ENCODE peak calls at places on chromosomes 6 and 20, in nine cellular contexts. One of them, this sample, is unnamed. For H3K36me3, the result is how much of the 10 kb centered on the place peaks cover.

GRCh38 chr6:7087066-7087465 is 20.7 kb upstream of the RREB1 start:
- DNase-seq in psoas muscle: no peak
- DNase-seq in ovary: no peak
- DNase-seq in A673: peak
- DNase-seq in heart left ventricle: no peak
- DNase-seq in mesendoderm: peak
- DNase-seq in esophagus squamous epithelium: no peak
- DNase-seq in BE2C: no peak
- DNase-seq in BJ: no peak
- DNase-seq in this sample: peak

GRCh38 chr20:38685853-38686473 is 38.3 kb upstream of the SLC32A1 start:
- DNase-seq in psoas muscle: no peak
- DNase-seq in ovary: peak
- DNase-seq in A673: peak
- DNase-seq in heart left ventricle: peak
- DNase-seq in mesendoderm: peak
- DNase-seq in esophagus squamous epithelium: no peak
- DNase-seq in BE2C: no peak
- DNase-seq in BJ: no peak
- DNase-seq in this sample: peak

GRCh38 chr20:47326718-47327137 is 29.8 kb downstream of the ZMYND8 start:
- DNase-seq in psoas muscle: no peak
- DNase-seq in ovary: no peak
- DNase-seq in A673: no peak
- DNase-seq in heart left ventricle: no peak
- DNase-seq in mesendoderm: no peak
- DNase-seq in esophagus squamous epithelium: no peak
- DNase-seq in BE2C: no peak
- DNase-seq in BJ: no peak
- DNase-seq in this sample: no peak

GRCh38 chr6:80366721-80367120 is 260.2 kb downstream of the BCKDHB start:
- DNase-seq in psoas muscle: no peak
- DNase-seq in ovary: peak
- DNase-seq in A673: peak
- DNase-seq in heart left ventricle: peak
- DNase-seq in mesendoderm: no peak
- DNase-seq in esophagus squamous epithelium: no peak
- DNase-seq in BE2C: peak
- DNase-seq in BJ: no peak
- DNase-seq in this sample: peak

GRCh38 chr6:120671519-120671918 is 662.8 kb downstream of the TBC1D32 start:
- DNase-seq in psoas muscle: no peak
- DNase-seq in ovary: no peak
- DNase-seq in A673: no peak
- DNase-seq in heart left ventricle: no peak
- DNase-seq in mesendoderm: peak
- DNase-seq in esophagus squamous epithelium: no peak
- DNase-seq in BE2C: peak
- DNase-seq in BJ: no peak
- DNase-seq in this sample: no peak

GRCh38 chr6:133369755-133370154 is 128.6 kb downstream of the EYA4 start:
- DNase-seq in psoas muscle: no peak
- DNase-seq in ovary: no peak
- DNase-seq in A673: no peak
- DNase-seq in heart left ventricle: no peak
- DNase-seq in mesendoderm: no peak
- DNase-seq in esophagus squamous epithelium: no peak
- DNase-seq in BE2C: no peak
- DNase-seq in BJ: no peak
- DNase-seq in this sample: no peak

GRCh38 chr20:40606660-40607059 is 82.4 kb downstream of the MAFB start:
- DNase-seq in psoas muscle: no peak
- DNase-seq in ovary: no peak
- DNase-seq in A673: no peak
- DNase-seq in heart left ventricle: no peak
- DNase-seq in mesendoderm: peak
- DNase-seq in esophagus squamous epithelium: no peak
- DNase-seq in BE2C: no peak
- DNase-seq in BJ: no peak
- DNase-seq in this sample: no peak

GRCh38 chr6:118787746-118788419 is 106.1 kb upstream of the ASF1A start:
- DNase-seq in psoas muscle: no peak
- DNase-seq in ovary: no peak
- DNase-seq in A673: peak
- DNase-seq in heart left ventricle: peak
- DNase-seq in mesendoderm: no peak
- DNase-seq in esophagus squamous epithelium: no peak
- DNase-seq in BE2C: no peak
- DNase-seq in BJ: no peak
- DNase-seq in this sample: peak

GRCh38 chr6:153816306-153816845 is 222.7 kb upstream of the OPRM1 start:
- DNase-seq in psoas muscle: no peak
- DNase-seq in ovary: no peak
- DNase-seq in A673: no peak
- DNase-seq in heart left ventricle: no peak
- DNase-seq in mesendoderm: no peak
- DNase-seq in esophagus squamous epithelium: no peak
- DNase-seq in BE2C: no peak
- DNase-seq in BJ: no peak
- DNase-seq in this sample: no peak

GRCh38 chr6:82040405-82041221 is 206.9 kb downstream of the IBTK start:
- DNase-seq in psoas muscle: no peak
- DNase-seq in ovary: no peak
- DNase-seq in A673: peak
- DNase-seq in heart left ventricle: no peak
- DNase-seq in mesendoderm: peak
- DNase-seq in esophagus squamous epithelium: no peak
- DNase-seq in BE2C: peak
- DNase-seq in BJ: no peak
- DNase-seq in this sample: peak

GRCh38 chr6:23073851-23074250 is 504.5 kb downstream of the HDGFL1 start:
- DNase-seq in psoas muscle: no peak
- DNase-seq in ovary: no peak
- DNase-seq in A673: no peak
- DNase-seq in heart left ventricle: no peak
- DNase-seq in mesendoderm: no peak
- DNase-seq in esophagus squamous epithelium: no peak
- DNase-seq in BE2C: no peak
- DNase-seq in BJ: no peak
- DNase-seq in this sample: no peak

GRCh38 chr6:42450314-42451145 is 1.2 kb downstream of the TRERF1 start:
- DNase-seq in psoas muscle: no peak
- DNase-seq in ovary: peak
- DNase-seq in A673: no peak
- DNase-seq in heart left ventricle: no peak
- DNase-seq in mesendoderm: peak
- DNase-seq in esophagus squamous epithelium: no peak
- DNase-seq in BE2C: peak
- DNase-seq in BJ: no peak
- DNase-seq in this sample: peak

GRCh38 chr6:132259070-132259469 is 142.2 kb downstream of the MOXD1 start:
- DNase-seq in psoas muscle: no peak
- DNase-seq in ovary: no peak
- DNase-seq in A673: peak
- DNase-seq in heart left ventricle: no peak
- DNase-seq in mesendoderm: peak
- DNase-seq in esophagus squamous epithelium: no peak
- DNase-seq in BE2C: no peak
- DNase-seq in BJ: no peak
- DNase-seq in this sample: no peak

GRCh38 chr20:41587523-41587922 is 30.7 kb downstream of the CHD6 start:
- DNase-seq in psoas muscle: no peak
- DNase-seq in ovary: no peak
- DNase-seq in A673: no peak
- DNase-seq in heart left ventricle: no peak
- DNase-seq in mesendoderm: no peak
- DNase-seq in esophagus squamous epithelium: no peak
- DNase-seq in BE2C: no peak
- DNase-seq in BJ: no peak
- DNase-seq in this sample: no peak

GRCh38 chr6:72788188-72788587 is 166.3 kb downstream of the KCNQ5 start:
- DNase-seq in psoas muscle: no peak
- DNase-seq in ovary: no peak
- DNase-seq in A673: no peak
- DNase-seq in heart left ventricle: no peak
- DNase-seq in mesendoderm: no peak
- DNase-seq in esophagus squamous epithelium: no peak
- DNase-seq in BE2C: no peak
- DNase-seq in BJ: no peak
- DNase-seq in this sample: no peak

GRCh38 chr6:70424296-70424695 is 11.0 kb downstream of the FAM135A start:
- DNase-seq in psoas muscle: no peak
- DNase-seq in ovary: no peak
- DNase-seq in A673: no peak
- DNase-seq in heart left ventricle: no peak
- DNase-seq in mesendoderm: no peak
- DNase-seq in esophagus squamous epithelium: no peak
- DNase-seq in BE2C: no peak
- DNase-seq in BJ: no peak
- DNase-seq in this sample: no peak

DNA sequence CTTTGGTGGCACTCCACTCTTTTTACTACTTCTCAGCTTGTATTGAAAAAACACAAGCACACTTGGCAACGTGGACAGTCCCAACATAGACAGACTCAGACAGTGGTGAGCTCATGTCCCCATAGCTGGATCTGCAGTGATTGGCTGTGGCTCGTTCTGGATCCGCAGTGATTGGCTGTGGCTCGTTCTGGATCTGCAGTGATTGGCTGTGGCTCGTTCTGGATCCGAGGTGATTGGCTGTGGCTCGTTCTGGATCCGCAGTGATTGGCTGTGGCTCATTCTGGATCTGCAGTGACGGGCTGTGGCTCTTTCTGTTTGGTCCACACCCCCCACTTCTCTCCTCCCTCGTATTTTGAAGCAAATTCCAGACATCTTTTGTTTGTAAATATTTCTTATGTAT is 28.0 kb downstream of the OSBPL2 start:
- DNase-seq in psoas muscle: no peak
- DNase-seq in ovary: no peak
- DNase-seq in A673: peak
- DNase-seq in heart left ventricle: no peak
- DNase-seq in mesendoderm: peak
- DNase-seq in esophagus squamous epithelium: no peak
- DNase-seq in BE2C: no peak
- DNase-seq in BJ: no peak
- DNase-seq in this sample: peak
- H3K36me3 ChIP-seq in psoas muscle: half or more
- H3K36me3 ChIP-seq in ovary: under half
- H3K36me3 ChIP-seq in A673: under half
- H3K36me3 ChIP-seq in heart left ventricle: half or more
- H3K36me3 ChIP-seq in mesendoderm: under half
- H3K36me3 ChIP-seq in esophagus squamous epithelium: half or more
- H3K36me3 ChIP-seq in BE2C: under half
- H3K36me3 ChIP-seq in BJ: under half
- H3K36me3 ChIP-seq in this sample: half or more

GRCh38 chr6:105485456-105485855 is 82.6 kb upstream of the PREP start:
- DNase-seq in psoas muscle: no peak
- DNase-seq in ovary: no peak
- DNase-seq in A673: no peak
- DNase-seq in heart left ventricle: no peak
- DNase-seq in mesendoderm: peak
- DNase-seq in esophagus squamous epithelium: no peak
- DNase-seq in BE2C: no peak
- DNase-seq in BJ: no peak
- DNase-seq in this sample: no peak
- H3K36me3 ChIP-seq in psoas muscle: under half
- H3K36me3 ChIP-seq in ovary: under half
- H3K36me3 ChIP-seq in A673: under half
- H3K36me3 ChIP-seq in heart left ventricle: under half
- H3K36me3 ChIP-seq in mesendoderm: under half
- H3K36me3 ChIP-seq in esophagus squamous epithelium: under half
- H3K36me3 ChIP-seq in BE2C: under half
- H3K36me3 ChIP-seq in BJ: under half
- H3K36me3 ChIP-seq in this sample: under half

DNA sequence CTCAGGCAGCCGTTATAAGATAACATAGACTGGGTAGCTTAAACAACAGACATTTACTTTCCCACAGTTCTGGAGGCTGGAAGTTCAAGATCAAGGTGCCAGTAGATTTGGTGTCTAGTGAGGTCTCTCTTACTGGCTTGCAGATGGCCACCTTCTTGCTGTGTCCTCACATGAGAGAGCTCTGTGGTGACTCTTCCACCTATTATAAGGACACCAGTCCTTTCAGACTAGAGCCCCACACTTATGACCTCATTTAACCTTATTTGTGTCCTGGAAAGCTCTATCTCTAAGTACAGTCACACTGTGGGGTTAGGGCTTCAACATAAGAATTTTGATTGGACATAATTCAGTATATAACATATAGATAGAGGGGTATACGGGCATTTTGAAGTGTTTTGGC is 245.0 kb downstream of the UTRN start:
- DNase-seq in psoas muscle: no peak
- DNase-seq in ovary: no peak
- DNase-seq in A673: no peak
- DNase-seq in heart left ventricle: no peak
- DNase-seq in mesendoderm: no peak
- DNase-seq in esophagus squamous epithelium: no peak
- DNase-seq in BE2C: no peak
- DNase-seq in BJ: no peak
- DNase-seq in this sample: no peak
- H3K36me3 ChIP-seq in psoas muscle: under half
- H3K36me3 ChIP-seq in ovary: under half
- H3K36me3 ChIP-seq in A673: under half
- H3K36me3 ChIP-seq in heart left ventricle: under half
- H3K36me3 ChIP-seq in mesendoderm: under half
- H3K36me3 ChIP-seq in esophagus squamous epithelium: half or more
- H3K36me3 ChIP-seq in BE2C: under half
- H3K36me3 ChIP-seq in BJ: under half
- H3K36me3 ChIP-seq in this sample: under half

GRCh38 chr20:1003920-1004697 is 2.0 kb upstream of the RSPO4 start:
- DNase-seq in psoas muscle: no peak
- DNase-seq in ovary: no peak
- DNase-seq in A673: no peak
- DNase-seq in heart left ventricle: no peak
- DNase-seq in mesendoderm: peak
- DNase-seq in esophagus squamous epithelium: no peak
- DNase-seq in BE2C: no peak
- DNase-seq in BJ: no peak
- DNase-seq in this sample: no peak

GRCh38 chr20:1002682-1003561 is 811 bp upstream of the RSPO4 start:
- DNase-seq in psoas muscle: no peak
- DNase-seq in ovary: no peak
- DNase-seq in A673: no peak
- DNase-seq in heart left ventricle: no peak
- DNase-seq in mesendoderm: no peak
- DNase-seq in esophagus squamous epithelium: no peak
- DNase-seq in BE2C: no peak
- DNase-seq in BJ: no peak
- DNase-seq in this sample: no peak

GRCh38 chr20:1001116-1001515 is 995 bp downstream of the RSPO4 start:
- DNase-seq in psoas muscle: no peak
- DNase-seq in ovary: no peak
- DNase-seq in A673: no peak
- DNase-seq in heart left ventricle: no peak
- DNase-seq in mesendoderm: no peak
- DNase-seq in esophagus squamous epithelium: no peak
- DNase-seq in BE2C: no peak
- DNase-seq in BJ: no peak
- DNase-seq in this sample: no peak

GRCh38 chr20:1001981-1002681 is at the start of gene RSPO4:
- DNase-seq in psoas muscle: no peak
- DNase-seq in ovary: no peak
- DNase-seq in A673: no peak
- DNase-seq in heart left ventricle: no peak
- DNase-seq in mesendoderm: peak
- DNase-seq in esophagus squamous epithelium: no peak
- DNase-seq in BE2C: no peak
- DNase-seq in BJ: no peak
- DNase-seq in this sample: peak

GRCh38 chr20:1005452-1006027 is 3.4 kb upstream of the RSPO4 start:
- DNase-seq in psoas muscle: no peak
- DNase-seq in ovary: no peak
- DNase-seq in A673: peak
- DNase-seq in heart left ventricle: no peak
- DNase-seq in mesendoderm: peak
- DNase-seq in esophagus squamous epithelium: no peak
- DNase-seq in BE2C: no peak
- DNase-seq in BJ: no peak
- DNase-seq in this sample: peak
- H3K36me3 ChIP-seq in psoas muscle: under half
- H3K36me3 ChIP-seq in ovary: under half
- H3K36me3 ChIP-seq in A673: under half
- H3K36me3 ChIP-seq in heart left ventricle: under half
- H3K36me3 ChIP-seq in mesendoderm: under half
- H3K36me3 ChIP-seq in esophagus squamous epithelium: under half
- H3K36me3 ChIP-seq in BE2C: under half
- H3K36me3 ChIP-seq in BJ: under half
- H3K36me3 ChIP-seq in this sample: under half

This sample was measured in MG63.